ENCODE peak calls at places on chromosomes 11 and 22, in six cellular contexts. N, B, P, R, A and J are unnamed samples.
A peak's percentile ranks its signal among the peaks of the same experiment; 100 is the strongest.

GRCh38 chr11:494761-495536 is 12.1 kb downstream of the RNH1 start:
- DNase-seq in N (no peak), B (no peak), P (no peak), R (peak; percentile 46), A (no peak), J (no peak)

GRCh38 chr22:37358917-37359316 is 68.4 kb downstream of the ELFN2 start:
- DNase-seq in N (no peak), B (peak; percentile 39), P (no peak), R (no peak), A (no peak), J (no peak)

GRCh38 chr11:76217653-76218160 is 11.4 kb upstream of the WNT11 start:
- DNase-seq in N (no peak), B (no peak), P (no peak), R (no peak), A (no peak), J (no peak)

GRCh38 chr22:37211853-37212173 is 464 bp downstream of the SSTR3 start:
- DNase-seq in N (no peak), B (no peak), P (no peak), R (no peak), A (no peak), J (no peak)

GRCh38 chr11:17734986-17735822 is 623 bp downstream of the KCNC1 start:
- DNase-seq in N (peak; percentile 80), B (peak; percentile 69), P (peak; percentile 86), R (peak; percentile 84), A (peak; percentile 69), J (peak; percentile 78)

GRCh38 chr11:114477946-114478537 is 38.8 kb downstream of the REXO2 start:
- DNase-seq in N (peak; percentile 47), B (no peak), P (no peak), R (no peak), A (peak; percentile 23), J (peak; percentile 22)

GRCh38 chr11:75022289-75022688 is 33.6 kb downstream of the NEU3 start:
- DNase-seq in N (no peak), B (no peak), P (no peak), R (no peak), A (no peak), J (no peak)

GRCh38 chr11:61486779-61487178 is 21.8 kb upstream of the LRRC10B start:
- DNase-seq in N (no peak), B (no peak), P (no peak), R (no peak), A (no peak), J (no peak)

GRCh38 chr11:102470257-102470656 is 17.7 kb upstream of the TMEM123 start:
- DNase-seq in N (no peak), B (no peak), P (no peak), R (no peak), A (no peak), J (no peak)

GRCh38 chr11:132056689-132057088 is 686.3 kb downstream of the NTM start:
- DNase-seq in N (no peak), B (peak; percentile 95), P (no peak), R (no peak), A (peak; percentile 14), J (peak; percentile 93)

GRCh38 chr11:124758355-124759267 is 3.5 kb downstream of the ESAM start:
- DNase-seq in N (peak; percentile 96), B (peak; percentile 44), P (no peak), R (peak; percentile 90), A (peak; percentile 81), J (peak; percentile 69)

GRCh38 chr22:48750282-48750681 is 1077.4 kb downstream of the BRD1 start:
- DNase-seq in N (no peak), B (no peak), P (no peak), R (no peak), A (no peak), J (no peak)

GRCh38 chr22:42330953-42331525 is 60.6 kb upstream of the TCF20 start:
- DNase-seq in N (no peak), B (no peak), P (no peak), R (no peak), A (no peak), J (no peak)

GRCh38 chr22:31143537-31143936 is 3.2 kb upstream of the PLA2G3 start:
- DNase-seq in N (peak; percentile 12), B (no peak), P (no peak), R (no peak), A (no peak), J (no peak)

GRCh38 chr22:31247726-31248125 is 35.6 kb downstream of the LIMK2 start:
- DNase-seq in N (no peak), B (no peak), P (no peak), R (no peak), A (no peak), J (no peak)

GRCh38 chr11:126510621-126511370 is 155.3 kb downstream of the ST3GAL4 start:
- DNase-seq in N (no peak), B (peak; percentile 15), P (no peak), R (no peak), A (no peak), J (no peak)

GRCh38 chr22:37088750-37089408 is 20.6 kb downstream of the TMPRSS6 start:
- DNase-seq in N (no peak), B (no peak), P (no peak), R (no peak), A (no peak), J (no peak)

GRCh38 chr11:1559103-1559951 is 12.7 kb downstream of the DUSP8 start:
- DNase-seq in N (peak; percentile 74), B (peak; percentile 66), P (no peak), R (peak; percentile 80), A (no peak), J (peak; percentile 25)

GRCh38 chr11:11577246-11577855 is 44.5 kb downstream of the GALNT18 start:
- DNase-seq in N (peak; percentile 5), B (peak; percentile 50), P (no peak), R (peak; percentile 24), A (no peak), J (peak; percentile 46)

GRCh38 chr11:113895367-113896155 is 9.0 kb upstream of the HTR3B start:
- DNase-seq in N (peak; percentile 43), B (no peak), P (no peak), R (no peak), A (peak; percentile 56), J (no peak)

GRCh38 chr11:44498524-44498923 is 66.9 kb upstream of the CD82 start:
- DNase-seq in N (no peak), B (no peak), P (no peak), R (no peak), A (no peak), J (no peak)

GRCh38 chr11:78961938-78962701 is 387.5 kb upstream of the NARS2 start:
- DNase-seq in N (peak; percentile 91), B (peak; percentile 48), P (peak; percentile 85), R (peak; percentile 71), A (no peak), J (peak; percentile 37)

GRCh38 chr11:2385156-2386151 is 8.3 kb downstream of the CD81 start:
- DNase-seq in N (no peak), B (no peak), P (no peak), R (no peak), A (no peak), J (no peak)

GRCh38 chr22:29782061-29782845 is 15.1 kb downstream of the UQCR10 start:
- DNase-seq in N (no peak), B (peak; percentile 46), P (no peak), R (no peak), A (no peak), J (no peak)

GRCh38 chr11:24496728-24497396 is at the start of gene LUZP2:
- DNase-seq in N (peak; percentile 77), B (peak; percentile 51), P (peak; percentile 69), R (peak; percentile 66), A (peak; percentile 48), J (peak; percentile 62)

GRCh38 chr11:10139081-10139480 is 154.9 kb downstream of the SBF2 start:
- DNase-seq in N (no peak), B (no peak), P (no peak), R (no peak), A (no peak), J (no peak)

GRCh38 chr22:35861451-35861850 is 143.8 kb downstream of the APOL5 start:
- DNase-seq in N (no peak), B (no peak), P (no peak), R (no peak), A (peak; percentile 10), J (no peak)

GRCh38 chr22:43670545-43670944 is 141.6 kb downstream of the EFCAB6 start:
- DNase-seq in N (no peak), B (no peak), P (no peak), R (no peak), A (no peak), J (no peak)

GRCh38 chr11:60905551-60906113 is 753 bp downstream of the PRPF19 start:
- DNase-seq in N (no peak), B (peak; percentile 78), P (no peak), R (no peak), A (peak; percentile 45), J (peak; percentile 61)

DNA sequence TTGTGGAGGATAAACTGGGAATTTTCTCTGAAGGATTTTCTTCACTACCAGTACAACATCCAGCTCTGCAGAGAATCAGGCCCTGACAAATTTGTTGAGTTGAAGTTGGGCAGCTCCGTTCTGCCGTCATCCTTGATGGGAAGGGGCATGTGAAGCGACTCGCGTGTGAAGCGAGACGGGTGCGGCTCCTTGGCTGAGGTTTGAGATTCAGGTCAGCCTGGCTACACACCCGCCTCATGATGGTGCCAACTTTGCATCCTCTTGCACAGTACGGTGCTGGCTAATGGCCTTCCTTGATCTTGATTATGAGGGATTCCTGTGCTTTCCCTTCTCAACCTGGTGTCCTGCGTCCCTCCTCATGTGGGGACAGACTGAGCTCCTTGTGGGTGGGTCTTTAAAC is 19.7 kb upstream of the CDC42EP2 start:
- DNase-seq in N (no peak), B (no peak), P (no peak), R (no peak), A (no peak), J (no peak)
- H3K14ac ChIP-seq in N (no peak overlapping the region), B (no peak overlapping the region), P (no peak overlapping the region), R (no peak overlapping the region), A (no peak overlapping the region), J (no peak overlapping the region)

GRCh38 chr11:64317961-64318693 is at the start of gene PRDX5:
- DNase-seq in N (peak; percentile 94), B (peak; percentile 94), P (peak; percentile 95), R (peak; percentile 90), A (peak; percentile 99), J (peak; percentile 97)
- H2AK5ac ChIP-seq in N (no peak within 1 kb of the TSS), B (peak within 1 kb of the TSS; percentile 96), P (peak within 1 kb of the TSS; percentile 94), R (peak within 1 kb of the TSS; percentile 71), A (peak within 1 kb of the TSS; percentile 91), J (peak within 1 kb of the TSS; percentile 62)

DNA sequence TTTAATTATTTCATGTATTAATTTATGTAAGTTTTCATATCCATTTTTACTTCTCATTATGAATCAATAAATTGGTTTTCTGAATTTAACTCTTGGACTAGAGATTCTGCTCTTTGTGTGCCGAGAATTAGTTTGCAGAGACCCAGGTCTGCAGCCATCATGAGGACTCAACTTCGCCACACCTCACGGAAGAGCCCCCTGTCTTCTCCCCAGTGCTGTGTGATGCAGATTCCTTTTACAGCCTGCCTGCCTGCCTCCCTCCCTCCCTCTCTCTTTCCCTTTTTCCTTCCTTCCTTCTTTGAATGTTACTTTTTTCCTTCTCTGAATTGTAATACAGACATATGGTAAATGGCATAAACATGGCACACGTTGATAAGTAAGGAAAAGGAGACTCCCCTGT is 947.7 kb downstream of the TBC1D22A start:
- DNase-seq in N (no peak), B (no peak), P (no peak), R (peak; percentile 35), A (no peak), J (no peak)
- H3K4me1 ChIP-seq in N (no peaks in the 10 kb centered on the region), B (no peaks in the 10 kb centered on the region), P (no peaks in the 10 kb centered on the region), R (peaks cover 6% of the 10 kb centered on the region), A (no peaks in the 10 kb centered on the region), J (no peaks in the 10 kb centered on the region)

GRCh38 chr11:133072366-133072765 is 459.9 kb downstream of the OPCML start:
- DNase-seq in N (no peak), B (no peak), P (no peak), R (no peak), A (no peak), J (no peak)
- H3K14ac ChIP-seq in N (no peak overlapping the region), B (no peak overlapping the region), P (no peak overlapping the region), R (no peak overlapping the region), A (no peak overlapping the region), J (no peak overlapping the region)

GRCh38 chr22:47705350-47705749 is 942.9 kb downstream of the TBC1D22A start:
- DNase-seq in N (no peak), B (no peak), P (no peak), R (peak; percentile 10), A (no peak), J (no peak)
- H2AK5ac ChIP-seq in N (no peak overlapping the region), B (no peak overlapping the region), P (no peak overlapping the region), R (no peak overlapping the region), A (no peak overlapping the region), J (no peak overlapping the region)